ENCODE peak calls at places on chromosomes 7 and 10, in four cellular contexts. G is lung, B is SK-N-SH, V is upper lobe of right lung. A is an unnamed sample.

GRCh38 chr10:122492955-122493597 is 31.7 kb downstream of the HTRA1 start:
- DNase-seq in G (no peak), B (no peak), V (peak), A (peak)

GRCh38 chr10:10093035-10093434 is 924.6 kb upstream of the CELF2 start:
- DNase-seq in G (no peak), B (no peak), V (no peak), A (no peak)

GRCh38 chr7:45646207-45646821 is 72.1 kb downstream of the ADCY1 start:
- DNase-seq in G (peak), B (no peak), V (no peak), A (no peak)

GRCh38 chr10:112750427-112751167 is 199.4 kb upstream of the TCF7L2 start:
- DNase-seq in G (no peak), B (no peak), V (no peak), A (no peak)

GRCh38 chr7:2106920-2107319 is 125.8 kb downstream of the MAD1L1 start:
- DNase-seq in G (no peak), B (peak), V (no peak), A (no peak)

GRCh38 chr7:136911362-136911761 is 42.9 kb downstream of the CHRM2 start:
- DNase-seq in G (no peak), B (no peak), V (no peak), A (no peak)

GRCh38 chr10:133070402-133070801 is 17.3 kb upstream of the ADGRA1 start:
- DNase-seq in G (no peak), B (no peak), V (no peak), A (no peak)

GRCh38 chr10:77383861-77384553 is 253.6 kb downstream of the KCNMA1 start:
- DNase-seq in G (no peak), B (no peak), V (no peak), A (no peak)

GRCh38 chr7:1925973-1926907 is 256.2 kb downstream of the ELFN1 start:
- DNase-seq in G (no peak), B (no peak), V (no peak), A (no peak)

GRCh38 chr7:66281678-66282593 is 76.8 kb downstream of the TPST1 start:
- DNase-seq in G (no peak), B (no peak), V (no peak), A (peak)

GRCh38 chr10:112721080-112721698 is 228.9 kb upstream of the TCF7L2 start:
- DNase-seq in G (no peak), B (no peak), V (no peak), A (peak)

GRCh38 chr7:85172530-85172941 is 14.3 kb downstream of the SEMA3D start:
- DNase-seq in G (no peak), B (no peak), V (no peak), A (peak)

GRCh38 chr10:86665868-86666267 is 2.4 kb upstream of the LDB3 start:
- DNase-seq in G (no peak), B (peak), V (no peak), A (no peak)

GRCh38 chr10:13960603-13961002 is 370.1 kb downstream of the FRMD4A start:
- DNase-seq in G (no peak), B (no peak), V (no peak), A (no peak)

GRCh38 chr10:13957856-13958255 is 371.1 kb downstream of the PRPF18 start:
- DNase-seq in G (no peak), B (no peak), V (no peak), A (no peak)

GRCh38 chr10:13961096-13961495 is 369.6 kb downstream of the FRMD4A start:
- DNase-seq in G (no peak), B (no peak), V (no peak), A (peak)

GRCh38 chr10:13961853-13962252 is 368.9 kb downstream of the FRMD4A start:
- DNase-seq in G (no peak), B (no peak), V (no peak), A (no peak)

GRCh38 chr10:13959443-13960359 is 371.0 kb downstream of the FRMD4A start:
- DNase-seq in G (no peak), B (no peak), V (no peak), A (no peak)
- H3K4me3 ChIP-seq in G (no peak), B (no peak), V (no peak), A (no peak)

DNA sequence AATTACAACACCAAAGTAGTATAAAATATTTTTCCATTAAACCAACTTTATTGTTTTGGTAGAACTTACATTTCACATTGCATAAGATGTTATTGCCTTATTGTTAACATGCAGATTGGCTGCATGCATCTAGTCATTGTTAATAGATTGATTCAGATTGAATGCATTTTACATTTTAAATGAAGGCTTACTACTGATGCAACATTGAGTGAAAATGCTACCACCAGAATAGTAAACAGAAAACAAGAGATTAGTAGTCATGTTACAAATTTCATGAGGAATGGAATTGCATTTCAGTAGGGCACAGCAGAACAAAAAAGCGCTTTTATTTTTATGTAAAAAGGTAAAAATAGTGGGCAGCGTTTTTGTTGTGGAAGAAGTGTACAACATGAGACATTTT is 298.3 kb downstream of the ARL4A start:
- DNase-seq in G (no peak), B (no peak), V (no peak), A (no peak)
- H3K4me3 ChIP-seq in G (no peak), B (no peak), V (no peak), A (no peak)

DNA sequence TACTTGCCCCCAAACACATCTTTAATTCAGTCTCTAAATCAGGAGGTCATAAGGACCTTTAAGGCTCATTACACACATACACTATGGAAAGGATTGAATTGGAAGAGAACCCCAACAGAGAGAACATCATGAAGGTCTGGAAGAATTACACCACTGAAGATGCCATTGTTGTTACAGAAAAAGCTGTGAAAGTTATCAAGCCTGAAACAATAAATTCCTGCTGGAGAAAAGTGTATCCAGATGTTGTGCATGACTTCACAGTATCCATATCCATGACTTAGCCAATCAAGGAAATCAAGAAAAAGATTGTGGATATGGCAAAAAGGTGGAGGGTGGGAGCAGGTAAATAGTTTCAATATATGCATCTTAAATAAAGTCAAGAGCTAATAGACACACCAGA is 13.7 kb downstream of the LIPA start:
- DNase-seq in G (no peak), B (no peak), V (no peak), A (no peak)
- H3K4me3 ChIP-seq in G (no peak), B (no peak), V (no peak), A (no peak)

GRCh38 chr7:143384741-143385631 is 3.8 kb downstream of the ZYX start:
- DNase-seq in G (no peak), B (no peak), V (peak), A (peak)
- H3K4me3 ChIP-seq in G (peak), B (peak), V (peak), A (peak)

GRCh38 chr10:103055105-103055504 is 137.0 kb downstream of the CNNM2 start:
- DNase-seq in G (no peak), B (no peak), V (no peak), A (peak)

GRCh38 chr10:103053659-103054581 is 135.8 kb downstream of the CNNM2 start:
- DNase-seq in G (peak), B (peak), V (peak), A (peak)

GRCh38 chr10:103049237-103049636 is 131.1 kb downstream of the CNNM2 start:
- DNase-seq in G (no peak), B (no peak), V (no peak), A (no peak)

GRCh38 chr10:103057980-103058568 is 135.0 kb downstream of the NT5C2 start:
- DNase-seq in G (no peak), B (no peak), V (no peak), A (peak)

GRCh38 chr10:103054621-103055020 is 136.5 kb downstream of the CNNM2 start:
- DNase-seq in G (no peak), B (no peak), V (no peak), A (no peak)
- H3K4me3 ChIP-seq in G (no peak), B (peak), V (no peak), A (no peak)

GRCh38 chr7:23011222-23011924 is 2.6 kb downstream of the HYCC1 start:
- DNase-seq in G (no peak), B (no peak), V (no peak), A (no peak)
- H3K4me3 ChIP-seq in G (no peak), B (no peak), V (peak), A (no peak)

DNA sequence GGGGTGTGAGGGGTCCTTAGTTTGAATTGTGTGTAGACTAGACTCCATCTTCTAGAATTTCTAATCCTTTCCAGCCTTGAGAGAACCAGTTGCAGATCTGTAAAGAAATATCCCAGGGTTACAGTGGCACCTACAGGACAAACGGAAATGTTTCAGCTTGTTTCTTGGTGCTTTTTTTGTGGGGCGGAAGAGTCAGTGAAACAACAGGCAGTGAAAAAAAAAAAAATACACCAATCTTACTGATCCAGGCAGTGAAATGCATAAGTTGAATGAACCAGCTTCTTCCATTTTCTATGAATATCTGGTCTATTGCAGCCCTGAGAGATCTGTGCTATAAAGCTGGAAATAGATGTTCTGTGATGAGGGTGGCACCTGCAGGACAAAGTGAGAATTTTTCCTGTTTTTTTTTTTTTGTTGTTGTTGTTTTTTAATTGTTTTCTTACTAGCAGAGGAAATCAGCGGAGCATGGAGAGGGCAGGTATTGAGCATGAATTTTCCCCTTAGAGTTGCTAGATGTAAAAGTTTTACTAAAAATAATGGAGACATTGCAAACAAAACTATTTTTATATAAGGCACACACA is 81.9 kb upstream of the DYNC1I1 start:
- DNase-seq in G (no peak), B (peak), V (no peak), A (peak)
- H3K4me3 ChIP-seq in G (no peak), B (peak), V (no peak), A (no peak)

DNA sequence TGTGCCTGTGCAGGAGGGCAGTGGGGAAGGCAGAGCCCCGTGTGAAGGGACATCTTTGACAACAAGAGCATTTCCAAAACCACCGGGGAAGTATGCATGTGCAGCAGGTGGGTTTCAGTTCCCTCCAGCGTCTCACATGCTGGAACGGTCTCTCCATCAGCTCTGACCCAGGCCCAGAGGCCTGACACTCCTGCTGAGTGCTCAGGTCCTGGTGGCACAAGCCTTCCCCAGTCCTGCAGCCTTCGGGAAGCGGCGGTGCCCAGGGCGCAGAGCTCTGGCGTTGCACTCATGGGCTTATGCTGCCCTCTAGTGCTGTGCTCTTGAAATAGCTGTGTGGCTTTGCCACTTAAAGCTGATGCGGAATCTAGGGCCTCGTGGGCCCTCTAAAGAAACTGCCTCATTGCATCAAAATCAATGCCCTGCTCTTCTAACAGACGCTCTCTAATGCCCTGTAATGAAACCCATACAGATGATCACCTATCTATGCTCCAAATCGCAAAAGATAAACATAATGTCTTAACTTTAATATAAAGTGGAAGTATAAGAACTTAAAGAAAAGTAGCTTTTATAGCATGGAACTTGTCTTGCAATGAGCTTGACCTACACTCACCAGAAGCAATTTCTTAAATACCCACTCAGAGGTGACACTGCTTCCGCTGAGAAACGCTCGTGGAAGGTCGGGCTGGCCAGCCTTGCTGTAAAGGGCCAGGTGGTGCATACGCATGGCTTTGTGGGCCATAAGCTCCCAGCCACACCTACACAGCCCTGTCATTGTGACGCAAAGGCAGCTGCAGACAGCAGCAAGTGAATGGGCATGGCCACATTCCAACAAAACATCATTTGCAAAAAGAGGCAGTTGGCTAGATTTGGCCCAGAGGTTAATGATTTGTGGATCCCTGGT is 38.6 kb downstream of the CLRN3 start:
- DNase-seq in G (peak), B (peak), V (peak), A (peak)
- H3K4me3 ChIP-seq in G (no peak), B (no peak), V (no peak), A (no peak)

GRCh38 chr10:32459072-32459703 is 13.2 kb downstream of the CCDC7 start:
- DNase-seq in G (no peak), B (no peak), V (no peak), A (no peak)
- H3K4me3 ChIP-seq in G (no peak), B (no peak), V (no peak), A (no peak)

A was measured in fibroblast of villous mesenchyme.